ENCODE peak calls at places on chromosome 10, in seven cellular contexts. J is ELF-1; N is fibroblast of the conjunctiva; O is adrenal gland; F is HAP-1; K is RPMI8226; H is CD8-positive, alpha-beta memory T cell. R is an unnamed sample.

GRCh38 chr10:126062132-126063032 is 166.0 kb downstream of the FANK1 start:
- DNase-seq in J (peak; percentile 43), N (peak; percentile 92), O (peak; percentile 95), F (no peak), K (no peak), H (no peak), R (no peak)

GRCh38 chr10:124741281-124741921 is 2.8 kb downstream of the FAM53B start:
- DNase-seq in J (peak; percentile 95), N (peak; percentile 59), O (peak; percentile 85), F (peak; percentile 82), K (peak; percentile 84), H (peak; percentile 74), R (peak; percentile 80)

GRCh38 chr10:86372785-86373239 is 6.2 kb upstream of the GRID1 start:
- DNase-seq in J (no peak), N (no peak), O (peak; percentile 5), F (no peak), K (no peak), H (no peak), R (no peak)

GRCh38 chr10:31776159-31776558 is 152.5 kb downstream of the ARHGAP12 start:
- DNase-seq in J (no peak), N (no peak), O (no peak), F (no peak), K (no peak), H (no peak), R (no peak)

GRCh38 chr10:97764519-97764931 is 7.3 kb downstream of the SFRP5 start:
- DNase-seq in J (no peak), N (no peak), O (no peak), F (no peak), K (peak; percentile 65), H (no peak), R (no peak)

GRCh38 chr10:32139223-32140073 is 83.2 kb upstream of the KIF5B start:
- DNase-seq in J (peak; percentile 93), N (peak; percentile 82), O (peak; percentile 96), F (peak; percentile 6), K (peak; percentile 5), H (no peak), R (no peak)

GRCh38 chr10:48227213-48227612 is 47.3 kb downstream of the FRMPD2 start:
- DNase-seq in J (no peak), N (no peak), O (no peak), F (no peak), K (no peak), H (no peak), R (no peak)

GRCh38 chr10:66783296-66783695 is 142.5 kb upstream of the LRRTM3 start:
- DNase-seq in J (no peak), N (no peak), O (no peak), F (no peak), K (no peak), H (no peak), R (no peak)